ENCODE peak calls at places on chromosomes 4 and X, in ten cellular contexts. U is activated T-cell treated with anti-CD3 and anti-CD28 coated beads for 24 hours; T is SJCRH30; C is iris pigment epithelial cell; D is effector memory CD4-positive, alpha-beta T cell; L is NCI-H510A treated with DMSO at 0.1 percent for 48 hours; Q is right cardiac atrium; F is stimulated activated naive CD8-positive, alpha-beta T cell treated with anti-CD3 and anti-CD28 coated beads, Interleukin-15, Interleukin-2, amounts not matched to agents 100 U/mL and 50 U/mL, for 24 hours; G is Karpas-422; E is RKO. S is an unnamed sample.

GRCh38 chr4:81255524-81255923 is 40.5 kb upstream of the PRKG2 start:
- DNase-seq in U (no peak), T (no peak), C (peak; percentile 94), D (no peak), L (no peak), Q (no peak), F (no peak), G (no peak), E (no peak), S (no peak)

GRCh38 chrX:131821945-131822622 is 201.0 kb upstream of the STK26 start:
- DNase-seq in U (no peak), T (no peak), C (peak; percentile 63), D (no peak), L (no peak), Q (peak; percentile 77), F (no peak), G (peak; percentile 90), E (no peak), S (no peak)

GRCh38 chr4:52604215-52604614 is 54.9 kb downstream of the USP46 start:
- DNase-seq in U (no peak), T (no peak), C (no peak), D (no peak), L (no peak), Q (no peak), F (no peak), G (no peak), E (no peak), S (no peak)

GRCh38 chrX:1164322-1165288 is 47.8 kb downstream of the CRLF2 start:
- DNase-seq in U (no peak), T (peak; percentile 60), C (no peak), D (no peak), L (no peak), Q (no peak), F (no peak), G (no peak), E (no peak), S (no peak)

GRCh38 chrX:138765061-138765460 is 53.5 kb upstream of the FGF13 start:
- DNase-seq in U (no peak), T (no peak), C (peak; percentile 41), D (no peak), L (no peak), Q (no peak), F (no peak), G (no peak), E (no peak), S (peak; percentile 42)

GRCh38 chr4:150217192-150217591 is 138.9 kb downstream of the DCLK2 start:
- DNase-seq in U (no peak), T (no peak), C (peak; percentile 84), D (no peak), L (peak; percentile 41), Q (no peak), F (no peak), G (peak; percentile 69), E (peak; percentile 48), S (no peak)

GRCh38 chr4:138398297-138398696 is 156.1 kb upstream of the SLC7A11 start:
- DNase-seq in U (no peak), T (no peak), C (no peak), D (no peak), L (peak; percentile 90), Q (no peak), F (no peak), G (no peak), E (no peak), S (no peak)

GRCh38 chr4:173002840-173003561 is 165.6 kb upstream of the GALNT7 start:
- DNase-seq in U (no peak), T (no peak), C (no peak), D (no peak), L (no peak), Q (no peak), F (no peak), G (no peak), E (no peak), S (no peak)